ENCODE peak calls at places on chromosomes 5 and 9, in seven cellular contexts. H is astrocyte of the spinal cord; O is right cardiac atrium; S is activated T-helper 2 cell treated with anti-CD3 and anti-CD28 coated beads, Interferon-gamma antibody, Interleukin-2, Interleukin-4, amounts not matched to agents 10 μg/mL and 5 μg/mL and 100 μg/mL, durations not matched to agents 14 hours and 24 hours and 36 hours; P is activated effector memory CD4-positive, alpha-beta T cell treated with Interleukin-2 at 50 U/mL for 16 hours; N is endothelial cell of umbilical vein; Z is DMS79. Q is an unnamed sample.

GRCh38 chr5:159480849-159481248 is 150.6 kb upstream of the IL12B start:
- DNase-seq in Z (no peak), N (no peak), S (no peak), H (no peak), P (no peak), O (no peak), Q (no peak)

GRCh38 chr5:5295361-5295760 is 127.1 kb upstream of the ICE1 start:
- DNase-seq in S (no peak), Z (no peak), P (no peak), N (no peak), O (no peak), H (no peak), Q (no peak)

GRCh38 chr9:120436937-120437592 is 142.9 kb downstream of the CDK5RAP2 start:
- DNase-seq in Z (no peak), S (no peak), O (peak; percentile 82), N (no peak), H (no peak), P (no peak), Q (no peak)

GRCh38 chr9:110555971-110556370 is 23.6 kb downstream of the SVEP1 start:
- DNase-seq in Z (no peak), O (peak; percentile 84), H (no peak), P (no peak), N (peak; percentile 96), S (no peak), Q (no peak)

GRCh38 chr5:35902032-35902681 is 36.3 kb downstream of the CAPSL start:
- DNase-seq in Z (no peak), N (no peak), S (peak; percentile 49), H (no peak), P (no peak), O (no peak), Q (no peak)

GRCh38 chr9:91150273-91151013 is 211.3 kb downstream of the AUH start:
- DNase-seq in P (no peak), N (no peak), Z (no peak), S (peak; percentile 7), H (no peak), O (no peak), Q (no peak)

GRCh38 chr9:9395539-9395938 is 1217.3 kb downstream of the PTPRD start:
- DNase-seq in N (no peak), P (no peak), Z (peak; percentile 6), S (no peak), H (no peak), O (no peak), Q (no peak)

GRCh38 chr5:139859013-139859412 is 63.4 kb downstream of the PSD2 start:
- DNase-seq in N (no peak), P (no peak), Z (no peak), O (no peak), H (no peak), S (no peak), Q (no peak)

GRCh38 chr9:120927125-120928014 is 774 bp upstream of the TRAF1 start:
- DNase-seq in H (no peak), O (no peak), Z (no peak), N (no peak), S (no peak), P (no peak), Q (no peak)

GRCh38 chr5:80182802-80183645 is 72.8 kb downstream of the SERINC5 start:
- DNase-seq in Z (no peak), P (no peak), O (no peak), N (no peak), S (no peak), H (no peak), Q (no peak)

GRCh38 chr9:6959275-6960000 is 201.7 kb downstream of the KDM4C start:
- DNase-seq in Z (no peak), S (no peak), O (no peak), N (peak; percentile 38), H (no peak), P (no peak), Q (no peak)

GRCh38 chr9:91089405-91090131 is 272.1 kb downstream of the AUH start:
- DNase-seq in N (peak; percentile 41), Z (peak; percentile 27), P (no peak), O (peak; percentile 58), S (no peak), H (peak; percentile 66), Q (no peak)

GRCh38 chr5:127705120-127705892 is 2.1 kb downstream of the CCDC192 start:
- DNase-seq in O (no peak), Z (no peak), S (no peak), H (peak; percentile 80), P (no peak), N (peak; percentile 41), Q (no peak)

GRCh38 chr5:138942861-138943260 is 67.7 kb upstream of the LRRTM2 start:
- DNase-seq in N (no peak), H (no peak), P (no peak), S (no peak), Z (no peak), O (no peak), Q (no peak)

GRCh38 chr5:123438244-123438643 is 15.0 kb upstream of the CEP120 start:
- DNase-seq in H (no peak), N (no peak), Z (no peak), P (no peak), O (no peak), S (no peak), Q (no peak)